ENCODE peak calls at places on chromosomes 6 and 20, in seven cellular contexts. T, B, E, A, X, G and W are unnamed samples.

GRCh38 chr6:169782966-169783760 is 31.7 kb downstream of the ERMARD start:
- DNase-seq in A (no peak), E (no peak), X (no peak), B (no peak), G (no peak), T (no peak), W (no peak)

GRCh38 chr6:34149831-34150400 is 4.0 kb upstream of the GRM4 start:
- DNase-seq in A (no peak), E (no peak), T (no peak), X (no peak), B (no peak), G (no peak), W (no peak)

GRCh38 chr20:16671753-16672152 is 58.1 kb upstream of the SNRPB2 start:
- DNase-seq in X (no peak), T (no peak), G (no peak), A (no peak), E (no peak), B (no peak), W (no peak)

GRCh38 chr20:37526238-37526838 is 1.3 kb downstream of the BLCAP start:
- DNase-seq in B (peak), G (no peak), X (no peak), T (no peak), E (no peak), A (peak), W (no peak)

GRCh38 chr6:152695317-152696043 is 2.2 kb upstream of the MYCT1 start:
- DNase-seq in G (no peak), E (no peak), B (no peak), A (no peak), X (no peak), T (no peak), W (no peak)

GRCh38 chr6:138572200-138572875 is 73.0 kb upstream of the NHSL1 start:
- DNase-seq in G (no peak), T (no peak), A (peak), X (peak), E (no peak), B (no peak), W (no peak)

GRCh38 chr20:50691585-50692552 is 527 bp upstream of the RIPOR3 start:
- DNase-seq in X (no peak), G (no peak), E (no peak), B (no peak), T (no peak), A (peak), W (no peak)

GRCh38 chr6:16690244-16691142 is 70.8 kb downstream of the ATXN1 start:
- DNase-seq in A (no peak), E (no peak), B (no peak), X (no peak), T (no peak), G (no peak), W (no peak)

GRCh38 chr20:37327748-37328147 is 18.2 kb upstream of the SRC start:
- DNase-seq in X (no peak), B (no peak), A (no peak), E (no peak), G (no peak), T (no peak), W (no peak)

GRCh38 chr6:44133003-44133931 is 5.9 kb downstream of the TMEM63B start:
- DNase-seq in E (no peak), A (no peak), X (peak), B (no peak), T (no peak), G (no peak), W (no peak)

GRCh38 chr6:9717568-9717967 is 697.3 kb downstream of the TFAP2A start:
- DNase-seq in E (no peak), X (no peak), G (no peak), B (no peak), T (no peak), A (no peak), W (no peak)

GRCh38 chr6:35385457-35386202 is 43.3 kb downstream of the PPARD start:
- DNase-seq in E (no peak), B (no peak), G (no peak), T (no peak), X (peak), A (no peak), W (no peak)

GRCh38 chr6:89438248-89438647 is 5.3 kb downstream of the ANKRD6 start:
- DNase-seq in A (no peak), T (no peak), E (no peak), B (no peak), X (no peak), G (no peak), W (no peak)

GRCh38 chr6:127349980-127350379 is 6.6 kb upstream of the ECHDC1 start:
- DNase-seq in E (no peak), X (no peak), T (no peak), B (no peak), G (no peak), A (no peak), W (no peak)

GRCh38 chr20:12798286-12798685 is 210.5 kb upstream of the SPTLC3 start:
- DNase-seq in A (no peak), X (no peak), B (no peak), E (no peak), T (no peak), G (no peak), W (peak)

GRCh38 chr6:106510090-106510970 is 119.0 kb downstream of the RTN4IP1 start:
- DNase-seq in E (no peak), X (peak), G (peak), A (peak), B (peak), T (peak), W (no peak)

GRCh38 chr6:30188541-30188940 is 24.7 kb downstream of the TRIM26 start:
- DNase-seq in X (no peak), A (no peak), B (no peak), T (no peak), E (no peak), G (no peak), W (no peak)

GRCh38 chr6:108789475-108789874 is 58.7 kb upstream of the ARMC2 start:
- DNase-seq in A (no peak), X (no peak), B (no peak), E (no peak), T (no peak), G (no peak), W (no peak)

GRCh38 chr20:51318058-51318960 is 224.2 kb downstream of the NFATC2 start:
- DNase-seq in A (peak), X (no peak), G (no peak), E (no peak), B (peak), T (peak), W (no peak)

GRCh38 chr6:14681699-14682487 is 564.0 kb upstream of the JARID2 start:
- DNase-seq in A (no peak), X (no peak), E (no peak), B (no peak), T (no peak), G (no peak), W (no peak)

GRCh38 chr6:132464538-132465256 is 48.2 kb downstream of the STX7 start:
- DNase-seq in E (no peak), A (no peak), T (no peak), G (no peak), X (no peak), B (no peak), W (no peak)

GRCh38 chr20:49668181-49668877 is 45.3 kb downstream of the B4GALT5 start:
- DNase-seq in A (no peak), B (peak), X (no peak), G (peak), E (no peak), T (peak), W (no peak)

GRCh38 chr6:34425498-34426410 is at the start of gene RPS10:
- DNase-seq in E (peak), B (peak), T (peak), X (peak), G (peak), A (peak), W (peak)

GRCh38 chr20:49979030-49979832 is 3.5 kb upstream of the SNAI1 start:
- DNase-seq in B (peak), T (peak), X (peak), G (peak), A (peak), E (no peak), W (no peak)

GRCh38 chr6:74280130-74280692 is 584.2 kb downstream of the CD109 start:
- DNase-seq in G (no peak), E (no peak), T (no peak), B (no peak), A (no peak), X (no peak), W (no peak)

GRCh38 chr20:49397525-49397924 is 84.9 kb downstream of the KCNB1 start:
- DNase-seq in B (no peak), X (no peak), G (no peak), A (no peak), T (no peak), E (no peak), W (no peak)

GRCh38 chr20:17571967-17572638 is 2.2 kb downstream of the DSTN start:
- DNase-seq in E (no peak), X (peak), G (no peak), T (no peak), B (peak), A (no peak), W (no peak)

GRCh38 chr6:1837868-1838267 is 228.2 kb downstream of the FOXC1 start:
- DNase-seq in G (no peak), B (no peak), T (no peak), A (peak), E (no peak), X (no peak), W (no peak)

GRCh38 chr6:109076421-109076820 is 18.2 kb downstream of the SESN1 start:
- DNase-seq in B (no peak), A (no peak), E (no peak), T (no peak), G (no peak), X (no peak), W (no peak)

GRCh38 chr6:112031956-112032355 is 21.9 kb upstream of the CCN6 start:
- DNase-seq in G (no peak), T (no peak), A (no peak), E (no peak), X (no peak), B (no peak), W (no peak)

GRCh38 chr6:2677080-2677593 is 73.6 kb downstream of the MYLK4 start:
- DNase-seq in A (no peak), B (no peak), X (no peak), E (no peak), G (no peak), T (no peak), W (no peak)

GRCh38 chr6:81997091-81997926 is 244.8 kb upstream of the TENT5A start:
- DNase-seq in E (no peak), X (no peak), B (no peak), A (no peak), T (no peak), G (no peak), W (no peak)

GRCh38 chr6:166538297-166539010 is 48.0 kb downstream of the RAMACL start:
- DNase-seq in T (no peak), G (no peak), E (no peak), A (no peak), B (no peak), X (no peak), W (no peak)

GRCh38 chr20:11101243-11101642 is 427.4 kb upstream of the JAG1 start:
- DNase-seq in X (no peak), B (no peak), G (no peak), E (no peak), A (no peak), T (no peak), W (no peak)

GRCh38 chr6:6680524-6680923 is 92.0 kb downstream of the LY86 start:
- DNase-seq in T (no peak), A (no peak), B (no peak), X (no peak), G (no peak), E (no peak), W (no peak)

GRCh38 chr6:13524801-13525508 is 37.6 kb upstream of the GFOD1 start:
- DNase-seq in A (no peak), G (no peak), E (no peak), B (peak), X (no peak), T (no peak), W (no peak)

GRCh38 chr6:142414462-142414861 is 112.7 kb downstream of the ADGRG6 start:
- DNase-seq in T (no peak), G (no peak), A (no peak), X (no peak), B (no peak), E (no peak), W (no peak)

GRCh38 chr6:35477028-35477427 is 8.8 kb downstream of the RPL10A start:
- DNase-seq in B (no peak), X (no peak), A (no peak), E (no peak), T (no peak), G (no peak), W (no peak)